ENCODE peak calls at places on chromosomes 7 and 10, in ten cellular contexts. A, E, N, V, X, C, M, Z, Y and Q are unnamed samples. For H3K4me1, the result is how much of the 10 kb centered on the place peaks cover.

GRCh38 chr7:118153551-118154177 is 30.3 kb upstream of the LSM8 start:
- DNase-seq in C (peak), Z (no peak), N (no peak), M (peak), X (no peak), E (no peak), A (no peak), V (no peak), Y (no peak), Q (peak)

GRCh38 chr10:79425074-79425532 is 20.3 kb downstream of the ZCCHC24 start:
- DNase-seq in A (peak), Z (no peak), E (peak), V (peak), C (no peak), Y (no peak), X (no peak), M (no peak), N (no peak), Q (no peak)

GRCh38 chr7:23285657-23286646 is 13.2 kb upstream of the MALSU1 start:
- DNase-seq in C (no peak), V (no peak), E (no peak), M (no peak), X (no peak), Y (no peak), A (no peak), N (no peak), Z (no peak), Q (no peak)

GRCh38 chr7:2873686-2874551 is 29.8 kb upstream of the GNA12 start:
- DNase-seq in Z (peak), Y (no peak), C (peak), N (no peak), X (no peak), M (peak), E (no peak), A (no peak), V (no peak), Q (no peak)

GRCh38 chr7:77910124-77910523 is 111.6 kb downstream of the PHTF2 start:
- DNase-seq in N (no peak), Y (no peak), X (no peak), A (no peak), Z (no peak), M (no peak), E (no peak), V (no peak), C (no peak), Q (no peak)

GRCh38 chr7:40519009-40519408 is 384.2 kb downstream of the SUGCT start:
- DNase-seq in X (no peak), Y (no peak), Z (no peak), A (no peak), E (no peak), M (no peak), V (no peak), C (no peak), N (no peak), Q (no peak)

GRCh38 chr7:73578342-73579124 is at the start of gene TBL2:
- DNase-seq in Y (peak), X (peak), E (peak), N (peak), A (peak), V (peak), Z (peak), M (peak), C (peak), Q (peak)

GRCh38 chr10:63698815-63699205 is 177.6 kb downstream of the REEP3 start:
- DNase-seq in M (no peak), Y (no peak), X (no peak), N (no peak), Z (no peak), C (no peak), E (no peak), A (no peak), V (no peak), Q (no peak)

GRCh38 chr7:127682140-127682539 is 30.1 kb downstream of the SND1 start:
- DNase-seq in V (no peak), C (no peak), X (no peak), Y (no peak), M (no peak), N (no peak), E (no peak), A (peak), Z (no peak), Q (no peak)

GRCh38 chr7:157801971-157802675 is 465.3 kb downstream of the DNAJB6 start:
- DNase-seq in Z (no peak), V (peak), X (no peak), E (peak), M (no peak), A (no peak), C (no peak), N (no peak), Y (no peak), Q (no peak)

GRCh38 chr10:44436240-44436639 is 51.3 kb upstream of the CXCL12 start:
- DNase-seq in V (no peak), Z (no peak), A (no peak), N (no peak), C (no peak), X (no peak), M (no peak), E (no peak), Y (no peak), Q (no peak)

GRCh38 chr7:66696774-66697191 is 43.8 kb upstream of the RABGEF1 start:
- DNase-seq in Y (no peak), Z (no peak), N (no peak), A (no peak), C (peak), M (no peak), E (no peak), V (no peak), X (no peak), Q (no peak)

GRCh38 chr10:29585488-29585976 is 49.2 kb downstream of the SVIL start:
- DNase-seq in X (no peak), A (no peak), N (no peak), Y (no peak), V (no peak), M (no peak), Z (no peak), E (no peak), C (peak), Q (no peak)

GRCh38 chr7:129009437-129009836 is 45.5 kb downstream of the TNPO3 start:
- DNase-seq in Y (no peak), A (no peak), X (no peak), E (no peak), N (no peak), Z (no peak), M (no peak), C (no peak), V (no peak), Q (no peak)

GRCh38 chr10:102065561-102066420 is 642 bp downstream of the HPS6 start:
- DNase-seq in Z (peak), E (no peak), N (no peak), V (peak), C (peak), M (no peak), Y (peak), X (peak), A (peak), Q (peak)

GRCh38 chr7:150862356-150862755 is 10.0 kb downstream of the AOC1 start:
- DNase-seq in N (no peak), M (no peak), X (no peak), E (no peak), A (no peak), V (no peak), C (no peak), Z (no peak), Y (no peak), Q (no peak)

GRCh38 chr7:81167934-81168333 is 249.1 kb upstream of the SEMA3C start:
- DNase-seq in A (no peak), C (no peak), Z (no peak), X (no peak), V (no peak), M (no peak), E (no peak), Y (no peak), N (no peak), Q (no peak)

GRCh38 chr10:59240581-59241183 is 64.2 kb downstream of the PHYHIPL start:
- DNase-seq in E (no peak), V (no peak), A (no peak), C (peak), X (no peak), Z (no peak), M (peak), N (no peak), Y (no peak), Q (peak)

GRCh38 chr10:46091080-46091833 is 45.2 kb upstream of the MSMB start:
- DNase-seq in A (no peak), X (no peak), E (peak), C (no peak), Z (no peak), M (no peak), V (no peak), N (no peak), Y (no peak), Q (no peak)

GRCh38 chr7:139807009-139807408 is 22.1 kb upstream of the TBXAS1 start:
- DNase-seq in E (no peak), V (no peak), X (no peak), M (no peak), Y (no peak), Z (no peak), N (no peak), A (no peak), C (no peak), Q (no peak)

GRCh38 chr10:32333849-32334248 is 13.1 kb downstream of the EPC1 start:
- DNase-seq in Y (no peak), C (no peak), A (no peak), V (no peak), Z (no peak), X (no peak), M (no peak), N (no peak), E (no peak), Q (no peak)

GRCh38 chr10:112985701-112986510 is 35.9 kb downstream of the TCF7L2 start:
- DNase-seq in Y (no peak), N (no peak), C (peak), E (no peak), M (no peak), Z (no peak), A (no peak), X (no peak), V (no peak), Q (no peak)

GRCh38 chr7:6026011-6026819 is 5.0 kb upstream of the ANKRD61 start:
- DNase-seq in X (peak), M (no peak), N (peak), Y (no peak), E (peak), Z (peak), A (peak), C (peak), V (peak), Q (peak)

GRCh38 chr10:71288461-71288860 is 30.6 kb upstream of the SLC29A3 start:
- DNase-seq in Z (no peak), M (no peak), Y (no peak), C (no peak), N (no peak), E (no peak), A (no peak), V (no peak), X (no peak), Q (no peak)

GRCh38 chr7:36448781-36449379 is 59.2 kb downstream of the ANLN start:
- DNase-seq in Z (no peak), E (no peak), N (no peak), M (no peak), A (no peak), C (peak), X (no peak), V (no peak), Y (no peak), Q (no peak)

GRCh38 chr10:49649294-49649693 is 30.2 kb upstream of the C10orf53 start:
- DNase-seq in X (no peak), N (no peak), A (peak), Z (no peak), V (no peak), M (no peak), C (no peak), E (no peak), Y (no peak), Q (no peak)

GRCh38 chr7:10888861-10889260 is 84.8 kb upstream of the PHF14 start:
- DNase-seq in X (no peak), Y (no peak), C (no peak), N (no peak), Z (no peak), A (no peak), V (no peak), E (no peak), M (no peak), Q (no peak)

GRCh38 chr10:49076741-49077521 is 38.4 kb downstream of the VSTM4 start:
- DNase-seq in A (no peak), C (no peak), V (no peak), E (peak), X (peak), Z (no peak), Y (no peak), N (no peak), M (no peak), Q (no peak)

GRCh38 chr7:148185050-148185449 is 405.5 kb upstream of the C7orf33 start:
- DNase-seq in C (no peak), A (no peak), M (no peak), Z (no peak), N (no peak), V (no peak), Y (no peak), E (no peak), X (no peak), Q (no peak)

GRCh38 chr10:86700851-86701617 is 32.7 kb downstream of the LDB3 start:
- DNase-seq in A (no peak), N (no peak), Y (no peak), M (no peak), E (peak), Z (no peak), V (no peak), C (no peak), X (no peak), Q (no peak)

DNA sequence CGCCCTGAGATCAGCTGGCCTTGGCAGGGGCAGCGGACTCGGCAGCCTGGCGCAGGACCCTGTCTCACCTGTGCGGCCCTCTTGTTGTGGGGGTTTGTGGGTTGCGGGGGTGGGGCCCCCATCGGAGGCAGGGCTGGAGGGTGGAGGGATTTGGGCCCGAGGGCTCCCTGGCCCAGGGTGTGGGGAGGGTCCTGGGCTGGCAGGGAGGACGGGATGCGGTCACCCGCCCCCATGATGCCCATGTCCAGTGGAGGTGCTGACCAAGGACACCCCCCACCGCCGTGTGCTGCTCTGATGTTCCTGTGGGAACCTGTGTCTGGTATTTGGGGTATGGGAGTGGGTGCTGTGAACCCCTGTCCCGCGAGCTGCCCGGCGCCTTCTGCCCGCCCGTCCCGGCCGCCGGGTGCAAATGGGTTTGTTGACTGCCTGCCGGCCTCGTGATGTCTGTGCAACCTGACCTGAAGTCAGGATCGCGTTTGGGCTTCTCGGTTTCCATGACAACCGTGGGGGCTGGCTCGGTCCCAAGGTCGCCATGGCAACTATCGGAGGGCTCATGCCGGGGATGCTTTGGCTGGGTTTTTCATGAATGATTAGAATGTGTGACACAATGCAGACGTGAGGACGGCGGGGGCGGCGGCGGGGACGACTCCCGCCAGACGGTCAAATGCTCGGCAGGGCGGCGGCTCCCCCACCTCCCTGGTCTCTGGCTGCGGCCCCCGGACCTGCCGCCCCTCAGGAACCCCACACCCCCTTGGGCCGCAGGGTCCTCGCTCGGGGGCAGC is 7.3 kb downstream of the MAFK start:
- DNase-seq in M (no peak), E (peak), N (peak), Z (peak), Y (peak), A (peak), X (peak), C (peak), V (peak), Q (peak)
- TF ChIP-seq POLR2A in M (no peak), E (no peak), N (no peak), Z (peak), Y (peak), A (peak), X (peak), C (peak), V (no peak), Q (peak)

DNA sequence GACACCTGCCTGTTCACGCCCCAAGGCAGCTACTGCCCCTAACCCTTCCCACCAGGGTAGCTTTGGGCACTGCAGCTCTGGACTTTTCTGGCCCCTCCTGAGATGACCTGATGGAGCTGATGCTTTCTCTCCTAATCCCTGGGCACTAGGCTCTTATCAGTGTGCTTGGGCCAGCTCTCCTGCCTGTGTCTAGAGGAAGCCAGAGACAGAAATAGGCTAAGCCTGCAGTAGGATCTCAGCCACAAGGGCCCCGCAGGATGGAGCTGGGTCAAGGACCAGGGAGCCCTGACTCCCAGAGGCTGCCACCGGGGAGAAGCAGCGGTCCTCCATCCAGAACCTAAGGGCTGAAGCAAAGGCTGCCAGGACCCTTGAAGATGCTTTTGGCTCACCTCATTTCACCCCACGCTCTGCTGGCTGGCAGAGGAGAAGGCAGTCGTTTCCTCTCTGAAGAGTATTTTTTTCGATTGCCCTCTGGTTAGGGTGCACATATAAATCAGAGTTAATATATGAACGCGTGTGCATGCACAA is 580.8 kb downstream of the GALNT17 start:
- DNase-seq in M (no peak), C (no peak), E (no peak), V (no peak), Z (no peak), Y (no peak), X (no peak), A (no peak), N (no peak), Q (no peak)
- H3K27ac ChIP-seq in M (no peak), C (no peak), E (no peak), V (no peak), Z (no peak), Y (no peak), X (no peak), A (no peak), N (no peak), Q (no peak)

GRCh38 chr7:515628-516027 is 4.0 kb downstream of the PDGFA start:
- DNase-seq in X (no peak), E (no peak), M (no peak), A (no peak), V (no peak), Z (no peak), Y (no peak), N (no peak), C (no peak), Q (no peak)
- H3K4me1 ChIP-seq in X (under half), E (under half), M (under half), A (under half), V (under half), Z (under half), Y (under half), N (under half), C (under half), Q (half or more)

GRCh38 chr10:95864906-95865813 is 42.6 kb upstream of the CC2D2B start:
- DNase-seq in A (no peak), V (no peak), Y (peak), E (no peak), Z (peak), M (peak), C (peak), N (peak), X (no peak), Q (peak)
- TF ChIP-seq POLR2A in A (no peak), V (no peak), Y (no peak), E (no peak), Z (no peak), M (no peak), C (no peak), N (no peak), X (no peak), Q (no peak)